ENCODE peak calls at places on chromosome 1, in nine cellular contexts. J, V, T, F, K, P, D, B and I are unnamed samples.

GRCh38 chr1:194990483-194990882 is 1617.8 kb downstream of the KCNT2 start:
- DNase-seq in V (no peak), D (no peak), F (no peak), B (no peak), K (no peak), T (no peak), P (no peak), J (no peak), I (no peak)

GRCh38 chr1:85623061-85623471 is 42.5 kb downstream of the CCN1 start:
- DNase-seq in D (peak), B (no peak), K (no peak), T (no peak), F (no peak), P (no peak), V (no peak), J (no peak), I (no peak)

GRCh38 chr1:107622975-107623374 is 342.0 kb downstream of the VAV3 start:
- DNase-seq in P (no peak), V (no peak), D (no peak), K (no peak), B (no peak), T (no peak), J (no peak), F (no peak), I (no peak)

GRCh38 chr1:56374026-56374974 is 205.1 kb downstream of the PLPP3 start:
- DNase-seq in P (peak), K (no peak), F (no peak), V (peak), D (peak), B (no peak), T (no peak), J (no peak), I (no peak)

GRCh38 chr1:233530665-233531386 is 83.1 kb upstream of the KCNK1 start:
- DNase-seq in T (no peak), D (no peak), P (no peak), B (no peak), K (no peak), J (no peak), V (no peak), F (no peak), I (no peak)

GRCh38 chr1:86137458-86137857 is 19.1 kb downstream of the COL24A1 start:
- DNase-seq in B (no peak), D (peak), J (no peak), F (no peak), T (no peak), K (no peak), P (no peak), V (no peak), I (no peak)

GRCh38 chr1:223207293-223208066 is 64.4 kb upstream of the TLR5 start:
- DNase-seq in K (no peak), P (no peak), F (no peak), V (no peak), J (no peak), D (no peak), B (no peak), T (no peak), I (no peak)

GRCh38 chr1:65170511-65171142 is 22.6 kb downstream of the AK4 start:
- DNase-seq in D (peak), J (no peak), T (no peak), P (peak), B (peak), K (no peak), V (no peak), F (peak), I (no peak)

GRCh38 chr1:13494025-13494424 is 19.8 kb downstream of the LRRC38 start:
- DNase-seq in J (no peak), T (peak), K (no peak), V (no peak), D (no peak), F (no peak), P (peak), B (no peak), I (no peak)

GRCh38 chr1:234125283-234125682 is 220.8 kb downstream of the SLC35F3 start:
- DNase-seq in B (peak), K (no peak), V (peak), P (no peak), D (no peak), T (peak), J (peak), F (no peak), I (no peak)

GRCh38 chr1:7644906-7645750 is 126.0 kb upstream of the VAMP3 start:
- DNase-seq in P (no peak), D (no peak), T (no peak), K (no peak), V (peak), J (no peak), B (peak), F (no peak), I (no peak)

GRCh38 chr1:236844499-236845271 is 49.6 kb downstream of the MTR start:
- DNase-seq in B (no peak), D (no peak), F (no peak), J (no peak), P (no peak), K (no peak), V (peak), T (no peak), I (no peak)

GRCh38 chr1:41238311-41239094 is 3.6 kb downstream of the SCMH1 start:
- DNase-seq in V (no peak), D (no peak), J (peak), F (no peak), P (no peak), B (no peak), T (no peak), K (peak), I (no peak)

GRCh38 chr1:195664628-195665027 is 943.6 kb downstream of the KCNT2 start:
- DNase-seq in J (no peak), K (no peak), B (no peak), P (no peak), F (no peak), V (no peak), T (no peak), D (peak), I (no peak)

GRCh38 chr1:108646661-108647269 is 14.1 kb downstream of the HENMT1 start:
- DNase-seq in J (no peak), V (no peak), T (peak), K (no peak), D (no peak), P (peak), F (peak), B (peak), I (peak)

GRCh38 chr1:207810173-207810572 is 58.3 kb downstream of the CD46 start:
- DNase-seq in V (no peak), J (no peak), B (no peak), D (peak), T (no peak), F (peak), P (no peak), K (no peak), I (no peak)

GRCh38 chr1:69511426-69512192 is 56.1 kb upstream of the LRRC7 start:
- DNase-seq in P (no peak), T (no peak), D (no peak), V (no peak), K (no peak), F (no peak), B (no peak), J (no peak), I (no peak)

GRCh38 chr1:80101159-80101558 is 1094.6 kb upstream of the ADGRL4 start:
- DNase-seq in K (no peak), J (no peak), T (no peak), D (no peak), F (no peak), V (no peak), B (no peak), P (no peak), I (no peak)

GRCh38 chr1:98277111-98277510 is 356.3 kb upstream of the DPYD start:
- DNase-seq in K (no peak), P (no peak), B (no peak), J (no peak), D (no peak), F (no peak), T (no peak), V (no peak), I (no peak)

GRCh38 chr1:36091141-36091540 is 2.4 kb downstream of the ADPRS start:
- DNase-seq in T (no peak), F (peak), D (peak), B (no peak), J (no peak), V (no peak), P (no peak), K (no peak), I (no peak)

GRCh38 chr1:89812992-89813391 is 7.8 kb upstream of the LRRC8D start:
- DNase-seq in F (no peak), P (no peak), D (no peak), V (no peak), K (no peak), J (no peak), T (no peak), B (no peak), I (no peak)

GRCh38 chr1:14997646-14998276 is 155.8 kb upstream of the TMEM51 start:
- DNase-seq in T (no peak), B (no peak), V (no peak), J (no peak), F (no peak), K (no peak), D (no peak), P (no peak), I (no peak)

GRCh38 chr1:16380868-16381267 is 13.8 kb downstream of the SZRD1 start:
- DNase-seq in V (no peak), T (no peak), B (no peak), D (no peak), F (no peak), J (no peak), K (no peak), P (no peak), I (no peak)

GRCh38 chr1:38728176-38728908 is 131.2 kb downstream of the RRAGC start:
- DNase-seq in P (peak), J (no peak), T (no peak), V (no peak), K (no peak), D (peak), F (peak), B (peak), I (peak)

GRCh38 chr1:162878000-162878596 is 17.1 kb upstream of the CCDC190 start:
- DNase-seq in T (peak), F (peak), B (peak), D (peak), J (peak), P (peak), K (no peak), V (peak), I (peak)

GRCh38 chr1:59107516-59107915 is 189.4 kb upstream of the FGGY start:
- DNase-seq in V (no peak), P (peak), J (no peak), K (no peak), T (no peak), F (peak), D (peak), B (peak), I (peak)

GRCh38 chr1:201593200-201593828 is 54.4 kb downstream of the NAV1 start:
- DNase-seq in J (no peak), F (peak), P (peak), K (peak), B (peak), D (peak), V (no peak), T (no peak), I (no peak)

GRCh38 chr1:60227581-60228252 is 154.1 kb upstream of the C1orf87 start:
- DNase-seq in V (no peak), K (no peak), J (no peak), F (no peak), T (no peak), D (no peak), B (no peak), P (no peak), I (no peak)

GRCh38 chr1:231964955-231965354 is 338.4 kb downstream of the DISC1 start:
- DNase-seq in F (no peak), K (no peak), B (no peak), T (no peak), V (no peak), P (no peak), J (no peak), D (no peak), I (no peak)
- H3K27ac ChIP-seq in F (no peak), K (no peak), B (no peak), T (no peak), V (no peak), P (no peak), J (no peak), D (no peak), I (no peak)

DNA sequence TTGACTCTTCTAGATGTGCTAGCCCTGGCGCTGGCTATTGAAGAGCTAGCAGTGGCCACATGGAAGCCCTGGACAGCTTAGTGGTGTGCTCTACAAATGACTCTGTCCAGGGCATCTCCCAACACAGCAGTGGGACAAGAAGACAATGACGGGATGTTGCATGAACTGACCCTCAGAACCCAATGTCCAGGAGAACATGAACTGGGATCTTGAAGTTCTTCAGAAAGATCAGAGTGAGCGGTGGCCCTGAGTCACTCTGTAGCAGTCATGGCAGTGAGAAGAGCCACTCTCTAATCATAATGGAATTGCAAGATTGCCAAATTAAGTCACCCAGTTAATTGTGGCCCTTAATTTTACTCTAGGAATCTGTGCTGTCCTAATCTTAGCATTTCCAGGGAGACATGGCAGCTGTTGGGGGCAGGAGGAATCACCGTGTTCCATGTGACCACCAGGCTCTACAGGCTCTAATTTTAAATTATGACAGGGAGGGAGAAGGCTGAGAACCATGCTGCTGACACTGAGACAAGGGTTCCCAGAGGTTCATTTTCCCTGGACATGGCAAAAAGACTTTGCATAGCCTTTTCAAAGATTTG is 10.2 kb upstream of the OBSCN start:
- DNase-seq in D (no peak), T (no peak), V (no peak), B (no peak), J (no peak), F (no peak), K (no peak), P (no peak), I (no peak)
- TF ChIP-seq CTCF in D (no peak), T (no peak), V (no peak), B (no peak), J (no peak), F (no peak), K (no peak), P (no peak), I (no peak)

GRCh38 chr1:212568978-212569537 is 39.5 kb upstream of the ATF3 start:
- DNase-seq in T (no peak), B (no peak), J (no peak), V (no peak), K (no peak), D (no peak), F (no peak), P (no peak), I (no peak)

GRCh38 chr1:212565079-212565478 is 43.5 kb upstream of the ATF3 start:
- DNase-seq in V (no peak), P (no peak), F (no peak), T (no peak), K (no peak), D (no peak), J (no peak), B (no peak), I (no peak)

GRCh38 chr1:212566522-212567479 is 41.8 kb upstream of the ATF3 start:
- DNase-seq in F (no peak), V (no peak), P (no peak), K (peak), B (peak), D (no peak), T (peak), J (peak), I (no peak)

GRCh38 chr1:212565571-212566305 is 42.8 kb upstream of the ATF3 start:
- DNase-seq in B (no peak), K (no peak), D (no peak), T (no peak), J (no peak), F (no peak), V (no peak), P (no peak), I (no peak)

GRCh38 chr1:212567676-212568075 is 40.9 kb upstream of the ATF3 start:
- DNase-seq in V (no peak), P (no peak), T (no peak), J (no peak), D (no peak), F (no peak), K (no peak), B (no peak), I (no peak)
- H3K4me3 ChIP-seq in V (no peak), P (peak), T (no peak), J (no peak), D (no peak), F (no peak), K (no peak), B (no peak), I (no peak)

GRCh38 chr1:22815043-22815365 is 104.4 kb downstream of the EPHB2 start:
- DNase-seq in T (no peak), P (no peak), B (no peak), V (no peak), F (no peak), K (no peak), D (peak), J (no peak), I (no peak)

GRCh38 chr1:22816063-22816775 is 105.6 kb downstream of the EPHB2 start:
- DNase-seq in B (no peak), J (no peak), T (no peak), D (peak), V (no peak), P (no peak), F (no peak), K (no peak), I (no peak)

GRCh38 chr1:22815421-22816062 is 104.9 kb downstream of the EPHB2 start:
- DNase-seq in V (no peak), J (no peak), K (no peak), B (no peak), D (peak), F (no peak), P (no peak), T (no peak), I (no peak)

GRCh38 chr1:22812993-22813790 is 102.6 kb downstream of the EPHB2 start:
- DNase-seq in F (no peak), V (no peak), B (no peak), K (no peak), T (no peak), D (peak), J (no peak), P (no peak), I (no peak)

DNA sequence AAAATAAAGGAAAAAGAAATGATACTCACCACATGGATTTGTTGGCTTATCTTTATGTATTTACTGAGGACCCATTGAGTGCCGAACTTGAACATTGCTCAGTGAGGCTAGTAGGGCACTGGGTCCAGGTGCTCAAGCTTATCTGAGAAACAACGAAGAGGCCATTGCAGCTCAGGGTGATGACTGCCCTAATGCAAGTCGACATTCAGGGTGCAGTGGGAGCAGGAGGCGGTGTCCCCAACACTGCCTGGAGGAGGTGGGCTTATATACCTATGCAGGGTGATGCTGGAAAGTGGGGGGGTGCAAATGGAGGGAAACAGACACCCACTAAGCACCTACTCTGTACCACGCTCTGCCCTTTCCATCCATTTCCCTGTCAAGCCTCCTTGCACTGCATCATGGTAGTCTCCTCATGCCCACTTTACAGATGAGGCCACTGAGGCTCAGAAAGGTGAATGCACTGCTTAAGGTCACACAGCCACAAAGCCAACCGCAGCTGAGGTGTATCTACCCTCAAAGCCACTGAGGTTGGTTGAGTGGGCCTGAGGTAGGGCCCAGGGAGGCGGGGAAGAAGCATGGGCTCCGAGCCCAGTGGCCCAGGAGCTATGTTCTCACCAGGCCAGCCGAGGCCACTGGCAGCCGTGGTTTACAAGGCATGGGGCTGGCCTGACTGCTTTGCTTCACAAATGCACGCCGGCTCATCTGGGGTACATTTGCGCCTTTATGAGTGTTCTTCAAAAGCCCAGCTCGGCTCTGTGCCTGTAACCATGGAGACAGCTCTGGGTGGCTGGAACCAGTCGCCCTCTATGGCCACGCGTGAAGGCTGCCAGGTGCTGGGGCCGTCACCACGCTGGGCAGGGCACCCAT is 103.8 kb downstream of the EPHB2 start:
- DNase-seq in P (no peak), T (no peak), V (no peak), B (peak), D (peak), K (no peak), J (no peak), F (peak), I (peak)
- H3K27ac ChIP-seq in P (no peak), T (no peak), V (no peak), B (peak), D (no peak), K (no peak), J (no peak), F (peak), I (peak)

GRCh38 chr1:61844006-61844405 is 101.7 kb downstream of the PATJ start:
- DNase-seq in T (no peak), F (no peak), J (no peak), P (no peak), B (no peak), K (no peak), V (no peak), D (no peak), I (no peak)

GRCh38 chr1:61839702-61840101 is 97.4 kb downstream of the PATJ start:
- DNase-seq in T (no peak), B (no peak), K (no peak), F (no peak), V (no peak), D (peak), P (no peak), J (no peak), I (no peak)

DNA sequence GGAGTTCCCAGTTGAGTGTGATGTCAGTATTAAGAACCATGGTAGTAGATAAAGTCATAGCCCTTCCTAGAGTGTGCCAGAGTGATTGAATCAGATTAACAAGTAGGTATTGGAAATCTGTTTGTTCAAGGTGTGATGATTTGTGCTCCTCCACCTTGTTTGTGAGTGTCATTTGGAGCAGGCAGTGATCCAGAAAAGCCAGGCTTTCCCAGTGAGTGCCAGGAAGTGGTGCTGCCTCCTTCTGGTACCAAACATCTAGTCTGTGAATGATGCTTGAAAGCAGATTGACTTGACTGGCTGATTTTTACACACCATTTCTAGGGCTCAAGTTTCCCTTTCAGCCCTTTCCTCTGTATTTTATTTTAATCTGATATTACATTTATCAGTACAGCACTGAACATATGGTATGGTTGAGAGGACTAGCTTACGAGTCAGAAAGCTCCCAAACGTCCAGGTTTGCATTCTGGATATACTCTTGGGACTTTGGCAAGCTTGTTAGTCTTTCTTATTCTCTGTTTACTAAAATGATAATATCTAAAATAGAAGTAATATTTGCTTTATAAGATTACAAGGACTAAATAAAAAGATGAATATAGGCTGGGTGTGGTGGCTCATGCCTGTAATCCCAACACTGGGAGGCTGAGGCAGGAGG is 100.7 kb downstream of the PATJ start:
- DNase-seq in P (no peak), B (peak), J (no peak), V (no peak), T (no peak), F (no peak), K (no peak), D (no peak), I (no peak)
- TF ChIP-seq CTCF in P (no peak), B (no peak), J (no peak), V (no peak), T (peak), F (no peak), K (peak), D (peak), I (no peak)

GRCh38 chr1:27142464-27142863 is 12.5 kb downstream of the SLC9A1 start:
- DNase-seq in B (no peak), F (no peak), D (no peak), P (no peak), V (no peak), K (no peak), T (peak), J (no peak), I (no peak)
- H3K4me3 ChIP-seq in B (no peak), F (no peak), D (no peak), P (no peak), V (no peak), K (no peak), T (no peak), J (no peak), I (no peak)

GRCh38 chr1:63189677-63190076 is 132.7 kb upstream of the FOXD3 start:
- DNase-seq in P (no peak), J (no peak), D (no peak), F (no peak), K (no peak), V (no peak), T (no peak), B (no peak), I (no peak)

GRCh38 chr1:63190171-63190570 is 132.2 kb upstream of the FOXD3 start:
- DNase-seq in V (no peak), F (no peak), T (no peak), K (no peak), P (no peak), B (no peak), D (no peak), J (no peak), I (no peak)
- H3K27ac ChIP-seq in V (no peak), F (no peak), T (no peak), K (no peak), P (no peak), B (no peak), D (no peak), J (no peak), I (no peak)

GRCh38 chr1:68149907-68150306 is 82.4 kb downstream of the WLS start:
- DNase-seq in K (no peak), J (no peak), F (no peak), P (no peak), B (no peak), D (no peak), V (no peak), T (no peak), I (no peak)
- TF ChIP-seq CTCF in K (no peak), J (no peak), F (no peak), P (no peak), B (no peak), D (no peak), V (no peak), T (no peak), I (no peak)